ENCODE peak calls at places on chromosomes 3 and 15, in six cellular contexts. I is HFFc6, C is tibial nerve, A is IMR-90, B is mucosa of descending colon, P is Calu3. F is an unnamed sample.

GRCh38 chr3:71402872-71403271 is 180.7 kb downstream of the FOXP1 start:
- DNase-seq in I (no peak), C (no peak), A (no peak), B (no peak), P (no peak), F (no peak)

GRCh38 chr15:70541511-70541910 is 221.8 kb downstream of the UACA start:
- DNase-seq in I (no peak), C (no peak), A (no peak), B (no peak), P (no peak), F (no peak)

GRCh38 chr3:109369510-109369909 is 32.2 kb upstream of the DPPA4 start:
- DNase-seq in I (no peak), C (no peak), A (no peak), B (no peak), P (no peak), F (peak)

GRCh38 chr15:79004336-79004735 is 59.5 kb upstream of the CTSH start:
- DNase-seq in I (peak), C (no peak), A (peak), B (no peak), P (peak), F (no peak)

GRCh38 chr3:151440940-151441339 is 19.9 kb downstream of the IGSF10 start:
- DNase-seq in I (no peak), C (no peak), A (no peak), B (no peak), P (no peak), F (no peak)

GRCh38 chr15:25670025-25670554 is 193.0 kb downstream of the ATP10A start:
- DNase-seq in I (peak), C (no peak), A (peak), B (no peak), P (no peak), F (peak)

GRCh38 chr3:12437223-12437605 is 47.1 kb upstream of the TSEN2 start:
- DNase-seq in I (no peak), C (no peak), A (no peak), B (no peak), P (no peak), F (no peak)

GRCh38 chr3:16130066-16130465 is 44.4 kb upstream of the GALNT15 start:
- DNase-seq in I (peak), C (no peak), A (peak), B (no peak), P (no peak), F (no peak)

GRCh38 chr3:171700653-171701052 is 109.6 kb downstream of the PLD1 start:
- DNase-seq in I (no peak), C (no peak), A (no peak), B (no peak), P (no peak), F (no peak)

GRCh38 chr3:15610083-15610482 is 8.5 kb downstream of the BTD start:
- DNase-seq in I (peak), C (no peak), A (peak), B (no peak), P (no peak), F (no peak)

GRCh38 chr15:86743283-86743903 is 663.7 kb downstream of the AGBL1 start:
- DNase-seq in I (no peak), C (peak), A (no peak), B (no peak), P (peak), F (peak)
- TF ChIP-seq CTCF in I (peak), C (peak), A (no peak), B (peak), P (peak), F (peak)

DNA sequence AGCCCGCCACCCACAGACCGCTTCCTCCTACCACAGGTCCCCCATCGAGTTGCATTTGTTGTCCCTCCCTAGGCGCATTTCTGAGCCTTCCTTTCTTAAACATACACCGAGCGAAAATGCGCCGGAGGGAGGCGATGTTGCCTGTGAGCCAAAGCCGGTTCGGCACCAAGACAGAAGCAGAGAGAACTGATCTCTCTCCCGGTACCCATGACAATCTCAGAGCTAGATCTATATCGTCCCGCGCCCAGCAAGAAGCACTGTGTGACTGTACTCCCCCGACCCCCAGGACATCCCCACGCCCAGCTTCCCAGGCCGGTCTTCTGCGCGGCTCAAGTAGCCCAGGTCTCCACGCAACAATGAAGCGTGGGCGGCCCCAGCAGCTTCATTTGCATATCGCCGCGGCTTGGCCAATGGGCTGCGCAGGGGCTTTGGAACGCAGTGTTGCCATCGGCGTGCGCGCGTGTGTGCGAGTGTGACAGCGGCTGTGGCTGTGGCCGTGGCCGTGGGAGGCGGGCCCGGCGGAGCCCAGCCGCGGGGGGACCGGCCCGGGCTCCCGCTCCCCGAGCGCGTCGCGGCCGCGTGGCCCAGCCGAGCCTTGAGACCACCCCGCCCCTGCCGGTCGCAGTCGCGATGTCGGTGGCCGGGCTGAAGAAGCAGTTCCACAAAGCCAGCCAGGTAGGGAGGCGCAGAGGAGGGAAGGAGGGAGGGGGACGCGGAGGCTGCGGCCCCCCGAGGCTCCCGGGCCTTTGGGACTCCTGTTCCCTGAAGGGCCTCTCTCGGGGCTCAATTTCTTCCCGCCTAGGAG is at the start of gene SH3GL3:
- DNase-seq in I (peak), C (peak), A (peak), B (peak), P (peak), F (peak)
- TF ChIP-seq CTCF in I (peak), C (no peak), A (peak), B (no peak), P (no peak), F (peak)

GRCh38 chr15:41877631-41878354 is 16.1 kb downstream of the SPTBN5 start:
- DNase-seq in I (no peak), C (no peak), A (no peak), B (no peak), P (no peak), F (no peak)
- TF ChIP-seq CTCF in I (peak), C (no peak), A (no peak), B (no peak), P (no peak), F (peak)

DNA sequence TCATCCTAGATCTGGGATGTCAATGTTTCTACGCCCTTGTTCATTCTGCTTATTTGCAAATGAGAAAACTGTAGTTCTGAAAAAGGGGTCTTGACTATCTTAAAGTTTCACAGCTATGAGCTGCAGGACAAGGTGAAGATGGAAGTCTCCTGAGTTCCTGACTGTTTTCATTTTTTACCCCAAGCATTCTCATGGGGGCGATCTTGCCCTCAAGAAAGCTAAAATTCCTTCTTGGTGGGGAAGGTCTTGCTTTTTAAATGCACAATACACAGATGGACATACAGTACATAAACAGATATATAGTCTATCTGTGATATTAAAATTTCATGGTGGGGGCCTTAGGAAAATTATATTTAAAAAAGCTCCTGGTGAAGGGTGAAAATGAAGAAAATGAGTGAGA is 32.4 kb downstream of the MASP1 start:
- DNase-seq in I (no peak), C (no peak), A (no peak), B (no peak), P (no peak), F (no peak)
- TF ChIP-seq CTCF in I (peak), C (no peak), A (no peak), B (no peak), P (no peak), F (peak)

GRCh38 chr3:128464188-128464587 is 2.5 kb downstream of the DNAJB8 start:
- DNase-seq in I (no peak), C (no peak), A (no peak), B (no peak), P (no peak), F (no peak)
- TF ChIP-seq CTCF in I (no peak), C (no peak), A (no peak), B (no peak), P (no peak), F (no peak)

GRCh38 chr3:43328653-43329052 is 42.3 kb downstream of the SNRK start:
- DNase-seq in I (peak), C (no peak), A (no peak), B (no peak), P (no peak), F (no peak)
- TF ChIP-seq CTCF in I (no peak), C (no peak), A (no peak), B (no peak), P (no peak), F (no peak)

GRCh38 chr3:189267981-189268613 is 96.3 kb downstream of the TPRG1 start:
- DNase-seq in I (peak), C (no peak), A (no peak), B (no peak), P (peak), F (no peak)
- TF ChIP-seq CTCF in I (peak), C (no peak), A (peak), B (no peak), P (peak), F (peak)